ENCODE peak calls at places on chromosomes 1 and 21, in five cellular contexts. D is fibroblast of lung; Y is Daoy; Q is stimulated activated naive CD8-positive, alpha-beta T cell treated with anti-CD3 and anti-CD28 coated beads, Interleukin-15, Interleukin-2, amounts not matched to agents 100 U/mL and 50 U/mL, for 24 hours; V is AG04450. A is an unnamed sample.

GRCh38 chr1:30790850-30791778 is 33.5 kb upstream of the LAPTM5 start:
- DNase-seq in D (no peak), Y (no peak), Q (no peak), V (no peak), A (peak; percentile 26)

GRCh38 chr1:104797982-104798381 is 1048.3 kb downstream of the AMY1C start:
- DNase-seq in D (no peak), Y (no peak), Q (no peak), V (no peak), A (no peak)

GRCh38 chr1:173210716-173211231 is 3.6 kb upstream of the TNFSF4 start:
- DNase-seq in D (no peak), Y (no peak), Q (no peak), V (no peak), A (no peak)

GRCh38 chr21:42039911-42040351 is 29.8 kb upstream of the ZBTB21 start:
- DNase-seq in D (peak; percentile 81), Y (peak; percentile 82), Q (no peak), V (peak; percentile 93), A (no peak)

GRCh38 chr21:41583274-41583790 is 75.4 kb upstream of the TMPRSS2 start:
- DNase-seq in D (peak; percentile 6), Y (no peak), Q (no peak), V (no peak), A (no peak)

GRCh38 chr21:17853393-17854275 is 34.5 kb upstream of the C21orf91 start:
- DNase-seq in D (no peak), Y (no peak), Q (no peak), V (no peak), A (no peak)

GRCh38 chr1:92960395-92961130 is 699 bp downstream of the DIPK1A start:
- DNase-seq in D (peak; percentile 78), Y (peak; percentile 83), Q (peak; percentile 52), V (peak; percentile 42), A (peak; percentile 78)

GRCh38 chr1:12600880-12601633 is 17.0 kb downstream of the DHRS3 start:
- DNase-seq in D (no peak), Y (peak; percentile 77), Q (peak; percentile 54), V (no peak), A (peak; percentile 71)

GRCh38 chr1:206631085-206631509 is 4.2 kb upstream of the DYRK3 start:
- DNase-seq in D (peak; percentile 80), Y (peak; percentile 83), Q (peak; percentile 35), V (peak; percentile 90), A (peak; percentile 53)

GRCh38 chr1:162276493-162276892 is 100.2 kb downstream of the SPATA46 start:
- DNase-seq in D (peak; percentile 31), Y (peak; percentile 19), Q (no peak), V (no peak), A (no peak)

GRCh38 chr1:196056966-196057365 is 551.3 kb downstream of the KCNT2 start:
- DNase-seq in D (no peak), Y (peak; percentile 2), Q (no peak), V (no peak), A (no peak)

GRCh38 chr1:218616681-218617080 is 271.5 kb downstream of the TGFB2 start:
- DNase-seq in D (peak; percentile 83), Y (peak; percentile 12), Q (no peak), V (no peak), A (no peak)

GRCh38 chr1:236273358-236273757 is 8.4 kb downstream of the ERO1B start:
- DNase-seq in D (no peak), Y (no peak), Q (no peak), V (no peak), A (no peak)

GRCh38 chr1:176206006-176206960 is 803 bp downstream of the COP1 start:
- DNase-seq in D (peak; percentile 60), Y (peak; percentile 54), Q (peak; percentile 57), V (no peak), A (peak; percentile 63)

GRCh38 chr1:111754964-111755320 is 759 bp upstream of the DDX20 start:
- DNase-seq in D (peak; percentile 45), Y (peak; percentile 82), Q (peak; percentile 49), V (no peak), A (peak; percentile 53)

GRCh38 chr1:116988908-116989307 is 12.7 kb upstream of the CD101 start:
- DNase-seq in D (peak; percentile 73), Y (peak; percentile 76), Q (no peak), V (no peak), A (no peak)

GRCh38 chr1:100896481-100896982 is 642 bp downstream of the SLC30A7 start:
- DNase-seq in D (peak; percentile 75), Y (peak; percentile 76), Q (peak; percentile 31), V (no peak), A (peak; percentile 73)

GRCh38 chr1:28737245-28738137 is 751 bp downstream of the YTHDF2 start:
- DNase-seq in D (peak; percentile 54), Y (peak; percentile 58), Q (peak; percentile 66), V (no peak), A (peak; percentile 68)

GRCh38 chr1:247288341-247288740 is 32.5 kb downstream of the VN1R5 start:
- DNase-seq in D (no peak), Y (no peak), Q (no peak), V (no peak), A (no peak)

GRCh38 chr1:220330265-220330664 is 58.0 kb upstream of the RAB3GAP2 start:
- DNase-seq in D (no peak), Y (peak; percentile 34), Q (no peak), V (no peak), A (no peak)

GRCh38 chr1:184890539-184890973 is 83.8 kb downstream of the NIBAN1 start:
- DNase-seq in D (peak; percentile 72), Y (peak; percentile 42), Q (no peak), V (no peak), A (peak; percentile 59)

GRCh38 chr1:62688687-62689085 is 500 bp upstream of the DOCK7 start:
- DNase-seq in D (no peak), Y (peak; percentile 7), Q (no peak), V (no peak), A (no peak)

GRCh38 chr1:64790965-64791487 is 46.2 kb downstream of the RAVER2 start:
- DNase-seq in D (no peak), Y (no peak), Q (no peak), V (no peak), A (no peak)

GRCh38 chr1:235739124-235739523 is 89.5 kb upstream of the GNG4 start:
- DNase-seq in D (peak; percentile 65), Y (peak; percentile 29), Q (no peak), V (peak; percentile 58), A (no peak)

GRCh38 chr1:46603481-46603857 is 599 bp downstream of the MKNK1 start:
- DNase-seq in D (no peak), Y (no peak), Q (no peak), V (no peak), A (no peak)

GRCh38 chr21:46562472-46562871 is 42.4 kb downstream of the S100B start:
- DNase-seq in D (no peak), Y (no peak), Q (no peak), V (no peak), A (no peak)

GRCh38 chr1:70997793-70998192 is 49.8 kb downstream of the PTGER3 start:
- DNase-seq in D (no peak), Y (no peak), Q (no peak), V (no peak), A (no peak)

GRCh38 chr1:185325413-185325812 is 8.4 kb upstream of the IVNS1ABP start:
- DNase-seq in D (no peak), Y (peak; percentile 29), Q (no peak), V (no peak), A (no peak)